ENCODE peak calls at places on chromosomes 12 and 14, in five cellular contexts. One of them, this sample, is unnamed.

GRCh38 chr14:100622234-100622633 is 35.0 kb upstream of the BEGAIN start:
- DNase-seq in IMR-90: no peak
- DNase-seq in A549: no peak
- DNase-seq in H1: no peak
- DNase-seq in K562: no peak
- DNase-seq in this sample: no peak

GRCh38 chr12:48263617-48264016 is 60.5 kb upstream of the OR10AD1 start:
- DNase-seq in IMR-90: no peak
- DNase-seq in A549: no peak
- DNase-seq in H1: no peak
- DNase-seq in K562: no peak
- DNase-seq in this sample: no peak

GRCh38 chr12:122079532-122080081 is 1.1 kb downstream of the MLXIP start:
- DNase-seq in IMR-90: no peak
- DNase-seq in A549: no peak
- DNase-seq in H1: no peak
- DNase-seq in K562: no peak
- DNase-seq in this sample: no peak

GRCh38 chr12:288687-289086 is 26.1 kb upstream of the SLC6A13 start:
- DNase-seq in IMR-90: peak; percentile 86
- DNase-seq in A549: peak; percentile 4
- DNase-seq in H1: no peak
- DNase-seq in K562: no peak
- DNase-seq in this sample: no peak

GRCh38 chr12:3489057-3489456 is 1.9 kb upstream of the PRMT8 start:
- DNase-seq in IMR-90: no peak
- DNase-seq in A549: no peak
- DNase-seq in H1: no peak
- DNase-seq in K562: no peak
- DNase-seq in this sample: no peak

GRCh38 chr14:101977311-101978071 is 13.1 kb downstream of the DYNC1H1 start:
- DNase-seq in IMR-90: peak; percentile 75
- DNase-seq in A549: no peak
- DNase-seq in H1: no peak
- DNase-seq in K562: no peak
- DNase-seq in this sample: no peak

GRCh38 chr14:32078030-32078793 is 1.1 kb downstream of the ARHGAP5 start:
- DNase-seq in IMR-90: peak; percentile 24
- DNase-seq in A549: peak; percentile 21
- DNase-seq in H1: no peak
- DNase-seq in K562: peak; percentile 18
- DNase-seq in this sample: peak; percentile 70

GRCh38 chr12:118330421-118331018 is 42.2 kb downstream of the TAOK3 start:
- DNase-seq in IMR-90: peak; percentile 89
- DNase-seq in A549: no peak
- DNase-seq in H1: no peak
- DNase-seq in K562: peak; percentile 53
- DNase-seq in this sample: no peak

GRCh38 chr12:23944067-23944466 is 5.4 kb downstream of the SOX5 start:
- DNase-seq in IMR-90: no peak
- DNase-seq in A549: no peak
- DNase-seq in H1: no peak
- DNase-seq in K562: no peak
- DNase-seq in this sample: peak; percentile 25
- TF ChIP-seq MAFK in IMR-90: no peak
- TF ChIP-seq MAFK in A549: no peak
- TF ChIP-seq MAFK in H1: no peak
- TF ChIP-seq MAFK in K562: no peak
- TF ChIP-seq MAFK in this sample: no peak

GRCh38 chr12:113302925-113303640 is 31.8 kb downstream of the SLC8B1 start:
- DNase-seq in IMR-90: no peak
- DNase-seq in A549: no peak
- DNase-seq in H1: no peak
- DNase-seq in K562: no peak
- DNase-seq in this sample: no peak
- TF ChIP-seq MAFK in IMR-90: no peak
- TF ChIP-seq MAFK in A549: no peak
- TF ChIP-seq MAFK in H1: no peak
- TF ChIP-seq MAFK in K562: no peak
- TF ChIP-seq MAFK in this sample: no peak

GRCh38 chr12:49527361-49528130 is 11.3 kb upstream of the KCNH3 start:
- DNase-seq in IMR-90: no peak
- DNase-seq in A549: no peak
- DNase-seq in H1: no peak
- DNase-seq in K562: no peak
- DNase-seq in this sample: no peak
- TF ChIP-seq MAFK in IMR-90: no peak
- TF ChIP-seq MAFK in A549: no peak
- TF ChIP-seq MAFK in H1: no peak
- TF ChIP-seq MAFK in K562: no peak
- TF ChIP-seq MAFK in this sample: no peak

GRCh38 chr14:25014440-25014839 is 35.5 kb downstream of the STXBP6 start:
- DNase-seq in IMR-90: peak; percentile 31
- DNase-seq in A549: no peak
- DNase-seq in H1: no peak
- DNase-seq in K562: no peak
- DNase-seq in this sample: peak; percentile 41
- TF ChIP-seq MAFK in IMR-90: no peak
- TF ChIP-seq MAFK in A549: no peak
- TF ChIP-seq MAFK in H1: no peak
- TF ChIP-seq MAFK in K562: no peak
- TF ChIP-seq MAFK in this sample: peak; percentile 22

This sample was measured in HepG2.